ENCODE peak calls at places on chromosomes 3 and 15, in nine cellular contexts. W is WTC11; F is activated CD8-positive, alpha-beta memory T cell treated with anti-CD3 and anti-CD28 coated beads, Interleukin-2, amount 50 U/mL, for 4 hours; L is activated naive CD4-positive, alpha-beta T cell treated with Interleukin-2 at 50 U/mL for 16 hours; J is GM13976; M is NCI-H69; P is ELR; B is body of pancreas; Z is naive thymus-derived CD8-positive, alpha-beta T cell. K is an unnamed sample.

GRCh38 chr3:142958707-142959106 is 4.8 kb downstream of the PAQR9 start:
- DNase-seq in F (no peak), J (no peak), P (peak; percentile 90), M (no peak), Z (no peak), L (peak; percentile 56), B (no peak), W (no peak), K (no peak)

GRCh38 chr3:159417761-159418160 is 570.9 kb upstream of the IL12A start:
- DNase-seq in Z (no peak), W (no peak), P (peak; percentile 26), L (no peak), M (peak; percentile 30), J (no peak), F (no peak), B (no peak), K (no peak)

GRCh38 chr3:165895919-165896318 is 58.7 kb upstream of the BCHE start:
- DNase-seq in F (no peak), B (peak; percentile 29), J (no peak), M (peak; percentile 73), L (no peak), P (peak; percentile 62), Z (no peak), W (peak; percentile 85), K (no peak)

GRCh38 chr3:98769436-98769835 is 6.3 kb downstream of the ST3GAL6 start:
- DNase-seq in Z (no peak), P (no peak), F (no peak), W (no peak), B (no peak), L (no peak), J (no peak), M (no peak), K (no peak)

GRCh38 chr3:171306631-171307030 is 153.6 kb downstream of the TNIK start:
- DNase-seq in Z (no peak), F (no peak), L (no peak), P (peak; percentile 69), J (no peak), M (no peak), B (peak; percentile 43), W (no peak), K (peak; percentile 80)

GRCh38 chr3:33954956-33955355 is 156.5 kb downstream of the PDCD6IP start:
- DNase-seq in P (peak; percentile 29), W (no peak), F (no peak), Z (no peak), M (no peak), L (no peak), B (no peak), J (no peak), K (no peak)

GRCh38 chr15:101615986-101616848 is 36.0 kb downstream of the TM2D3 start:
- DNase-seq in L (no peak), Z (no peak), W (peak; percentile 77), F (no peak), J (no peak), M (peak; percentile 72), P (peak; percentile 66), B (peak; percentile 76), K (peak; percentile 8)

GRCh38 chr15:69561071-69561784 is 108.6 kb downstream of the RPLP1 start:
- DNase-seq in Z (no peak), M (peak; percentile 90), L (no peak), J (no peak), P (no peak), W (no peak), F (no peak), B (peak; percentile 71), K (no peak)

GRCh38 chr3:72633534-72633933 is 214.7 kb downstream of the SHQ1 start:
- DNase-seq in J (no peak), M (no peak), L (no peak), Z (no peak), P (peak; percentile 26), W (no peak), B (no peak), F (no peak), K (no peak)

GRCh38 chr3:13509816-13510192 is 29.7 kb downstream of the HDAC11 start:
- DNase-seq in M (no peak), F (no peak), B (no peak), Z (no peak), P (no peak), W (no peak), J (no peak), L (no peak), K (no peak)

GRCh38 chr15:69016021-69016595 is 1.6 kb downstream of the NOX5 start:
- DNase-seq in J (no peak), Z (no peak), L (no peak), P (no peak), W (no peak), M (no peak), F (no peak), B (no peak), K (no peak)

GRCh38 chr3:184176377-184177330 is 2.0 kb downstream of the AP2M1 start:
- DNase-seq in W (peak; percentile 92), J (no peak), B (peak; percentile 47), M (peak; percentile 49), P (peak; percentile 98), Z (no peak), L (no peak), F (no peak), K (peak; percentile 79)

GRCh38 chr3:49421890-49422378 is 339 bp downstream of the AMT start:
- DNase-seq in P (no peak), J (no peak), L (no peak), Z (no peak), F (no peak), M (no peak), W (no peak), B (no peak), K (no peak)

GRCh38 chr3:142211034-142211433 is 14.4 kb downstream of the GK5 start:
- DNase-seq in P (peak; percentile 13), Z (no peak), L (no peak), F (no peak), M (peak; percentile 16), B (no peak), J (no peak), W (peak; percentile 32), K (no peak)

GRCh38 chr3:194802125-194802433 is 116.4 kb downstream of the FAM43A start:
- DNase-seq in M (no peak), L (no peak), B (no peak), Z (no peak), P (no peak), F (no peak), J (no peak), W (no peak), K (no peak)

GRCh38 chr15:40327338-40327917 is 3.9 kb downstream of the INAFM2 start:
- DNase-seq in F (no peak), M (no peak), W (no peak), B (no peak), L (no peak), Z (no peak), J (no peak), P (no peak), K (no peak)

GRCh38 chr3:50529996-50530706 is 26.7 kb upstream of the CACNA2D2 start:
- DNase-seq in J (no peak), Z (no peak), M (peak; percentile 45), F (no peak), B (no peak), P (no peak), L (no peak), W (no peak), K (no peak)

GRCh38 chr3:139794469-139795265 is 116.9 kb upstream of the NMNAT3 start:
- DNase-seq in J (no peak), B (no peak), P (peak; percentile 1), F (no peak), M (no peak), W (no peak), L (no peak), Z (no peak), K (no peak)

GRCh38 chr15:32904448-32904847 is 186.6 kb downstream of the GREM1 start:
- DNase-seq in Z (no peak), F (no peak), W (no peak), J (no peak), B (no peak), L (no peak), P (no peak), M (no peak), K (no peak)

GRCh38 chr3:32431481-32431880 is 39.8 kb downstream of the CMTM7 start:
- DNase-seq in Z (no peak), F (no peak), W (no peak), M (no peak), L (no peak), P (no peak), J (no peak), B (no peak), K (no peak)

GRCh38 chr15:95872366-95872771 is 458.1 kb upstream of the NR2F2 start:
- DNase-seq in J (no peak), Z (no peak), B (no peak), M (no peak), P (peak; percentile 74), L (no peak), F (no peak), W (no peak), K (no peak)

GRCh38 chr3:88057650-88058321 is 1.0 kb downstream of the CGGBP1 start:
- DNase-seq in Z (no peak), L (no peak), J (no peak), W (no peak), P (peak; percentile 40), F (no peak), B (no peak), M (no peak), K (no peak)

GRCh38 chr3:195081242-195081963 is 189.6 kb downstream of the XXYLT1 start:
- DNase-seq in L (no peak), W (no peak), M (peak; percentile 40), J (no peak), Z (no peak), P (no peak), F (no peak), B (peak; percentile 19), K (no peak)

GRCh38 chr15:37520026-37520425 is 414.4 kb upstream of the TMCO5A start:
- DNase-seq in Z (no peak), L (no peak), F (no peak), B (no peak), M (no peak), J (no peak), W (no peak), P (no peak), K (no peak)

GRCh38 chr3:124413393-124413792 is 316.9 kb upstream of the UMPS start:
- DNase-seq in M (no peak), Z (no peak), F (no peak), L (no peak), B (no peak), W (no peak), P (no peak), J (no peak), K (no peak)

GRCh38 chr15:42159381-42160015 is 3.1 kb upstream of the PLA2G4F start:
- DNase-seq in W (no peak), Z (no peak), F (no peak), P (no peak), B (no peak), L (no peak), M (no peak), J (no peak), K (no peak)

GRCh38 chr3:99656606-99657005 is 18.2 kb downstream of the COL8A1 start:
- DNase-seq in L (no peak), Z (no peak), M (no peak), B (no peak), F (no peak), P (no peak), J (no peak), W (no peak), K (no peak)

GRCh38 chr15:42084465-42085235 is 9.7 kb downstream of the PLA2G4D start:
- DNase-seq in M (peak; percentile 31), Z (no peak), F (peak; percentile 42), J (peak; percentile 87), B (peak; percentile 75), L (peak; percentile 57), P (peak; percentile 68), W (peak; percentile 85), K (no peak)

GRCh38 chr3:142618917-142619401 is 22.8 kb downstream of the PLS1 start:
- DNase-seq in F (no peak), Z (no peak), B (peak; percentile 19), J (no peak), M (peak; percentile 89), W (no peak), P (peak; percentile 21), L (no peak), K (no peak)

GRCh38 chr3:184629555-184630160 is 68.1 kb downstream of the EPHB3 start:
- DNase-seq in L (no peak), J (no peak), W (peak; percentile 39), Z (no peak), F (no peak), B (no peak), M (peak; percentile 19), P (no peak), K (no peak)

GRCh38 chr15:76337739-76338554 is 1.4 kb downstream of the ISL2 start:
- DNase-seq in Z (peak; percentile 10), L (no peak), P (peak; percentile 40), J (peak; percentile 30), M (no peak), W (peak; percentile 51), B (no peak), F (no peak), K (no peak)